ENCODE peak calls at places on chromosomes 1 and 21, in four cellular contexts. K, E, X and J are unnamed samples.
A peak's percentile ranks its signal among the peaks of the same experiment; 100 is the strongest.

GRCh38 chr21:28936721-28937120 is 56.0 kb downstream of the LTN1 start:
- DNase-seq in K (no peak), E (peak; percentile 33), X (no peak), J (no peak)

GRCh38 chr1:176643536-176643935 is 180.6 kb downstream of the PAPPA2 start:
- DNase-seq in K (no peak), E (no peak), X (peak; percentile 49), J (peak; percentile 2)

GRCh38 chr1:109541102-109541501 is 1.4 kb downstream of the GPR61 start:
- DNase-seq in K (no peak), E (no peak), X (no peak), J (no peak)

GRCh38 chr1:15029036-15029435 is 124.5 kb upstream of the TMEM51 start:
- DNase-seq in K (no peak), E (no peak), X (no peak), J (no peak)

GRCh38 chr1:180530501-180530900 is 28.1 kb upstream of the ACBD6 start:
- DNase-seq in K (peak; percentile 43), E (no peak), X (peak; percentile 40), J (peak; percentile 99)

GRCh38 chr1:84772428-84772943 is 82.2 kb upstream of the SSX2IP start:
- DNase-seq in K (peak; percentile 88), E (peak; percentile 91), X (peak; percentile 88), J (peak; percentile 78)

GRCh38 chr1:238152119-238152518 is 261.4 kb upstream of the ZP4 start:
- DNase-seq in K (no peak), E (no peak), X (no peak), J (peak; percentile 39)

GRCh38 chr1:94235189-94236020 is 2.0 kb downstream of the ARHGAP29 start:
- DNase-seq in K (no peak), E (no peak), X (no peak), J (no peak)

GRCh38 chr21:45940621-45941337 is 40.8 kb upstream of the COL6A1 start:
- DNase-seq in K (no peak), E (no peak), X (no peak), J (no peak)

GRCh38 chr1:236016083-236016482 is 48.8 kb downstream of the NID1 start:
- DNase-seq in K (no peak), E (no peak), X (peak; percentile 95), J (no peak)

GRCh38 chr1:154877370-154877974 is 7.4 kb upstream of the KCNN3 start:
- DNase-seq in K (peak; percentile 58), E (no peak), X (no peak), J (no peak)

GRCh38 chr1:94323311-94324167 is 86.2 kb upstream of the ARHGAP29 start:
- DNase-seq in K (no peak), E (no peak), X (no peak), J (peak; percentile 49)

GRCh38 chr1:40270152-40270834 is 12.3 kb downstream of the ZMPSTE24 start:
- DNase-seq in K (no peak), E (no peak), X (no peak), J (peak; percentile 75)

GRCh38 chr1:8027748-8028631 is 1.9 kb upstream of the ERRFI1 start:
- DNase-seq in K (no peak), E (no peak), X (peak; percentile 88), J (peak; percentile 58)

GRCh38 chr1:56547977-56548376 is 31.4 kb downstream of the PLPP3 start:
- DNase-seq in K (no peak), E (no peak), X (no peak), J (no peak)

GRCh38 chr1:173865468-173866164 is 2.2 kb downstream of the GAS5 start:
- DNase-seq in K (no peak), E (no peak), X (no peak), J (no peak)

GRCh38 chr1:54502342-54502741 is 45.7 kb upstream of the ACOT11 start:
- DNase-seq in K (no peak), E (no peak), X (no peak), J (no peak)

GRCh38 chr1:20075345-20075744 is 5.4 kb downstream of the PLA2G5 start:
- DNase-seq in K (no peak), E (no peak), X (no peak), J (no peak)

GRCh38 chr21:45922648-45923047 is 58.9 kb upstream of the COL6A1 start:
- DNase-seq in K (no peak), E (no peak), X (no peak), J (no peak)

GRCh38 chr21:46294647-46295176 is 8.6 kb downstream of the YBEY start:
- DNase-seq in K (no peak), E (no peak), X (peak; percentile 37), J (no peak)

GRCh38 chr1:234260578-234260977 is 112.7 kb upstream of the COA6 start:
- DNase-seq in K (no peak), E (no peak), X (no peak), J (peak; percentile 75)

GRCh38 chr1:25022361-25023189 is 92.5 kb upstream of the RUNX3 start:
- DNase-seq in K (peak; percentile 78), E (no peak), X (peak; percentile 77), J (peak; percentile 97)

GRCh38 chr1:64487061-64487460 is 17.1 kb downstream of the CACHD1 start:
- DNase-seq in K (no peak), E (no peak), X (no peak), J (no peak)

GRCh38 chr1:180939706-180940094 is 27.0 kb downstream of the KIAA1614 start:
- DNase-seq in K (no peak), E (no peak), X (no peak), J (no peak)

GRCh38 chr1:227712648-227713047 is 22.5 kb downstream of the JMJD4 start:
- DNase-seq in K (no peak), E (no peak), X (no peak), J (no peak)

GRCh38 chr1:147768582-147768981 is 8.2 kb upstream of the GJA5 start:
- DNase-seq in K (no peak), E (no peak), X (no peak), J (no peak)
- TF ChIP-seq EZH2 in K (no peak), E (no peak), X (no peak), J (no peak)

GRCh38 chr1:5884110-5884509 is 108.1 kb downstream of the NPHP4 start:
- DNase-seq in K (no peak), E (no peak), X (no peak), J (no peak)

GRCh38 chr1:5881526-5882222 is 110.6 kb downstream of the NPHP4 start:
- DNase-seq in K (no peak), E (no peak), X (no peak), J (no peak)

GRCh38 chr1:5883129-5884048 is 108.8 kb downstream of the NPHP4 start:
- DNase-seq in K (no peak), E (no peak), X (no peak), J (no peak)

GRCh38 chr1:5880630-5881405 is 111.4 kb downstream of the NPHP4 start:
- DNase-seq in K (no peak), E (no peak), X (no peak), J (no peak)

GRCh38 chr1:5882367-5883128 is 109.7 kb downstream of the NPHP4 start:
- DNase-seq in K (no peak), E (no peak), X (no peak), J (no peak)
- H3K9me3 ChIP-seq in K (no peaks in the 10 kb centered on the region), E (no peaks in the 10 kb centered on the region), X (no peaks in the 10 kb centered on the region), J (no peaks in the 10 kb centered on the region)

GRCh38 chr1:3352952-3353331 is 101.5 kb upstream of the ARHGEF16 start:
- DNase-seq in K (peak; percentile 55), E (no peak), X (no peak), J (no peak)
- H3K4me1 ChIP-seq in K (peaks cover 52% of the 10 kb centered on the region), E (peaks cover 55% of the 10 kb centered on the region), X (no peaks in the 10 kb centered on the region), J (no peaks in the 10 kb centered on the region)

DNA sequence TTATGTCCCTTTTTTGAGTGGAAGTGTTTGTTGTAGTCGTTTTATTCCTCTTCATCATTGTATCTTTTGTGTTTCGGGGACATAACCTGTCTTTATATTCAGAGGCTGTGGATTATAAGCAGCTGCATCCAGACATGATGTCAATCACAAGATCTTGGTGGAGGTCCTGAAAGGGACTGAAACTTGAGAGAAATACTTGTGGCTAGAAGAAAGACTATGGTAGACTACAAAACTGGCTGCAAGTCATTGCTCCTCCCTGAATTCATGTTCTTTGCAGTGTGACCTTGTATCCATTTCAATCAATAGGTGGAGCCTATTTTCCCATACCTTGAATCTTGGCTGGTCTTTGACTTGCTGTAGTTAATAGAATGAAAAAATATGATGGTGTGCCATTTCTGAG is 442.4 kb upstream of the PLXNA2 start:
- DNase-seq in K (no peak), E (no peak), X (no peak), J (no peak)
- TF ChIP-seq EZH2 in K (no peak), E (no peak), X (no peak), J (no peak)

GRCh38 chr1:152745289-152745704 is 12.5 kb upstream of the KPRP start:
- DNase-seq in K (no peak), E (no peak), X (peak; percentile 68), J (peak; percentile 44)
- H3K9me3 ChIP-seq in K (peaks cover 3% of the 10 kb centered on the region), E (peaks cover 45% of the 10 kb centered on the region), X (no peaks in the 10 kb centered on the region), J (no peaks in the 10 kb centered on the region)

GRCh38 chr1:222711319-222712252 is 705 bp downstream of the AIDA start:
- DNase-seq in K (peak; percentile 72), E (peak; percentile 63), X (peak; percentile 66), J (peak; percentile 74)
- H3K4me1 ChIP-seq in K (no peaks in the 10 kb centered on the region), E (peaks cover 7% of the 10 kb centered on the region), X (peaks cover 3% of the 10 kb centered on the region), J (peaks cover 13% of the 10 kb centered on the region)